ENCODE peak calls at places on chromosomes 5 and 9, in five cellular contexts. B is RWPE1, H is skeletal muscle cell, J is ELR, X is GM20000. O is an unnamed sample.

GRCh38 chr5:15938961-15939360 is 240.6 kb downstream of the MARCHF11 start:
- DNase-seq in B (peak; percentile 3), H (peak; percentile 58), J (peak; percentile 91), X (no peak), O (peak; percentile 74)

GRCh38 chr9:133527444-133527920 is 2.7 kb upstream of the MYMK start:
- DNase-seq in B (no peak), H (no peak), J (no peak), X (no peak), O (no peak)

GRCh38 chr9:113622600-113623400 is 159.3 kb downstream of the RGS3 start:
- DNase-seq in B (peak; percentile 94), H (peak; percentile 65), J (peak; percentile 98), X (peak; percentile 58), O (peak; percentile 98)

GRCh38 chr5:120367896-120368634 is 96.0 kb upstream of the PRR16 start:
- DNase-seq in B (no peak), H (no peak), J (no peak), X (no peak), O (no peak)

GRCh38 chr5:57900356-57900944 is 417.8 kb upstream of the ACTBL2 start:
- DNase-seq in B (no peak), H (no peak), J (no peak), X (no peak), O (no peak)

GRCh38 chr5:9712506-9713285 is 82.5 kb upstream of the TAS2R1 start:
- DNase-seq in B (peak; percentile 44), H (peak; percentile 39), J (peak; percentile 98), X (no peak), O (peak; percentile 70)

GRCh38 chr5:153660919-153661318 is 170.4 kb downstream of the GRIA1 start:
- DNase-seq in B (no peak), H (no peak), J (no peak), X (no peak), O (peak; percentile 19)

GRCh38 chr5:29795253-29795652 is 1398.2 kb upstream of the CDH6 start:
- DNase-seq in B (no peak), H (no peak), J (no peak), X (no peak), O (peak; percentile 51)

GRCh38 chr9:114313186-114313585 is 9.7 kb upstream of the ORM1 start:
- DNase-seq in B (no peak), H (no peak), J (no peak), X (no peak), O (no peak)

GRCh38 chr5:51382759-51383493 is at the start of gene ISL1:
- DNase-seq in B (peak; percentile 97), H (peak; percentile 47), J (peak; percentile 66), X (no peak), O (no peak)

GRCh38 chr9:95971815-95972214 is 96.3 kb downstream of the ERCC6L2 start:
- DNase-seq in B (no peak), H (no peak), J (no peak), X (no peak), O (no peak)

GRCh38 chr5:40514986-40515385 is 164.7 kb upstream of the PTGER4 start:
- DNase-seq in B (no peak), H (no peak), J (no peak), X (no peak), O (no peak)

GRCh38 chr5:36768450-36768849 is 108.1 kb upstream of the NIPBL start:
- DNase-seq in B (no peak), H (no peak), J (no peak), X (no peak), O (no peak)

GRCh38 chr5:119120893-119121292 is 50.0 kb downstream of the DMXL1 start:
- DNase-seq in B (no peak), H (no peak), J (no peak), X (no peak), O (no peak)

O was measured in A172.